ENCODE peak calls at places on chromosome 7, in nine cellular contexts. G is right atrium auricular region, W is esophagus squamous epithelium, B is left lung, O is brain microvascular endothelial cell, M is AG04450, Y is tibial nerve, D is IMR-90, Z is Peyer's patch. P is an unnamed sample.

GRCh38 chr7:70456729-70457128 is 675.2 kb upstream of the GALNT17 start:
- DNase-seq in M (no peak), W (no peak), D (no peak), B (no peak), O (no peak), Z (no peak), G (no peak), Y (no peak), P (no peak)

GRCh38 chr7:14754631-14755030 is 147.9 kb downstream of the DGKB start:
- DNase-seq in D (peak; percentile 62), M (peak; percentile 8), G (no peak), W (no peak), Y (no peak), Z (no peak), O (peak; percentile 59), B (no peak), P (no peak)

GRCh38 chr7:116211006-116211912 is 920 bp downstream of the TES start:
- DNase-seq in M (no peak), O (peak; percentile 94), W (peak; percentile 5), Z (peak; percentile 91), G (peak; percentile 87), D (peak; percentile 91), Y (peak; percentile 61), B (peak; percentile 88), P (peak; percentile 75)

GRCh38 chr7:85483205-85483604 is 296.3 kb upstream of the SEMA3D start:
- DNase-seq in M (peak; percentile 66), B (no peak), O (no peak), Z (no peak), W (no peak), D (peak; percentile 77), Y (no peak), G (no peak), P (no peak)

GRCh38 chr7:27181795-27182275 is 3.2 kb downstream of the HOXA11 start:
- DNase-seq in D (no peak), Y (no peak), Z (peak; percentile 25), W (no peak), G (no peak), O (no peak), B (peak; percentile 29), M (no peak), P (no peak)

GRCh38 chr7:101690061-101690460 is 61.0 kb upstream of the MYL10 start:
- DNase-seq in M (no peak), Y (no peak), D (no peak), W (no peak), Z (peak; percentile 76), O (no peak), B (no peak), G (no peak), P (no peak)

GRCh38 chr7:13181221-13181620 is 493.8 kb downstream of the ARL4A start:
- DNase-seq in Y (no peak), Z (no peak), O (no peak), G (no peak), D (peak; percentile 16), W (no peak), M (no peak), B (no peak), P (no peak)

GRCh38 chr7:159323359-159323758 is 178.7 kb upstream of the VIPR2 start:
- DNase-seq in W (no peak), Y (no peak), O (no peak), B (no peak), D (no peak), Z (no peak), G (no peak), M (no peak), P (no peak)

GRCh38 chr7:94697671-94697994 is 41.7 kb upstream of the SGCE start:
- DNase-seq in D (no peak), W (no peak), O (no peak), Y (no peak), B (no peak), G (no peak), M (no peak), Z (no peak), P (no peak)

GRCh38 chr7:99997545-99998137 is 17.8 kb upstream of the ZKSCAN1 start:
- DNase-seq in W (no peak), Z (peak; percentile 79), O (no peak), M (no peak), D (no peak), B (peak; percentile 89), Y (no peak), G (no peak), P (peak; percentile 60)

GRCh38 chr7:159197066-159197975 is 52.7 kb upstream of the VIPR2 start:
- DNase-seq in W (no peak), Z (no peak), O (no peak), G (no peak), B (peak; percentile 51), Y (no peak), M (no peak), D (no peak), P (peak; percentile 24)

GRCh38 chr7:94400643-94401042 is 5.9 kb downstream of the COL1A2 start:
- DNase-seq in D (no peak), B (no peak), Z (no peak), O (no peak), Y (no peak), W (no peak), G (no peak), M (no peak), P (no peak)

GRCh38 chr7:28748934-28749584 is 209.1 kb downstream of the TRIL start:
- DNase-seq in Y (no peak), W (no peak), D (peak; percentile 71), G (no peak), M (no peak), Z (no peak), O (peak; percentile 53), B (no peak), P (no peak)

GRCh38 chr7:66505531-66506451 is 122.9 kb upstream of the KCTD7 start:
- DNase-seq in B (peak; percentile 85), Z (no peak), W (no peak), O (no peak), D (no peak), G (no peak), Y (no peak), M (no peak), P (no peak)

GRCh38 chr7:80107278-80107677 is 27.4 kb upstream of the GNAI1 start:
- DNase-seq in Y (no peak), B (no peak), M (no peak), O (no peak), G (no peak), Z (no peak), D (no peak), W (no peak), P (no peak)

GRCh38 chr7:114082934-114083647 is 164.3 kb upstream of the PPP1R3A start:
- DNase-seq in G (no peak), M (no peak), O (no peak), Z (peak; percentile 70), B (peak; percentile 72), Y (peak; percentile 10), W (no peak), D (no peak), P (no peak)

GRCh38 chr7:24898691-24899090 is 81.3 kb downstream of the OSBPL3 start:
- DNase-seq in Y (no peak), W (no peak), G (no peak), O (peak; percentile 60), M (no peak), Z (no peak), B (no peak), D (peak; percentile 61), P (no peak)

GRCh38 chr7:116984917-116985316 is 31.6 kb downstream of the ST7 start:
- DNase-seq in O (no peak), W (no peak), Z (no peak), B (no peak), Y (no peak), G (no peak), M (no peak), D (peak; percentile 28), P (no peak)

GRCh38 chr7:89797965-89798598 is 356.2 kb upstream of the STEAP1 start:
- DNase-seq in D (no peak), M (no peak), Z (no peak), W (no peak), Y (no peak), G (no peak), B (peak; percentile 40), O (no peak), P (no peak)

GRCh38 chr7:89796481-89796880 is 357.8 kb upstream of the STEAP1 start:
- DNase-seq in O (no peak), Y (no peak), W (no peak), B (no peak), G (no peak), D (no peak), M (no peak), Z (no peak), P (no peak)

GRCh38 chr7:89798599-89798996 is 355.7 kb upstream of the STEAP1 start:
- DNase-seq in B (no peak), G (no peak), Z (no peak), D (no peak), O (no peak), M (no peak), W (no peak), Y (no peak), P (no peak)
- H3K27ac ChIP-seq in B (no peak overlapping the region), G (no peak overlapping the region), Z (no peak overlapping the region), D (no peak overlapping the region), O (no peak overlapping the region), M (no peak overlapping the region), W (no peak overlapping the region), Y (no peak overlapping the region), P (no peak overlapping the region)

GRCh38 chr7:132654150-132654549 is 77.9 kb upstream of the PLXNA4 start:
- DNase-seq in G (no peak), Z (no peak), B (no peak), D (no peak), O (no peak), Y (no peak), W (no peak), M (no peak), P (no peak)
- TF ChIP-seq CTCF in G (peak; percentile 17), Z (peak; percentile 21), B (no peak), D (peak; percentile 2), O (peak; percentile 65), Y (no peak), W (no peak), M (peak; percentile 35), P (peak; percentile 9)

GRCh38 chr7:138864667-138865066 is 66.7 kb upstream of the ATP6V0A4 start:
- DNase-seq in Y (no peak), G (no peak), B (no peak), W (no peak), D (peak; percentile 78), M (peak; percentile 24), Z (no peak), O (peak; percentile 82), P (no peak)
- H3K27ac ChIP-seq in Y (no peak overlapping the region), G (no peak overlapping the region), B (no peak overlapping the region), W (no peak overlapping the region), D (no peak overlapping the region), M (no peak overlapping the region), Z (no peak overlapping the region), O (peak overlapping the region; percentile 31), P (no peak overlapping the region)

GRCh38 chr7:29765392-29765979 is 40.8 kb upstream of the WIPF3 start:
- DNase-seq in B (no peak), M (no peak), G (no peak), Y (no peak), Z (no peak), W (no peak), O (no peak), D (no peak), P (no peak)

GRCh38 chr7:29763266-29763665 is 43.0 kb upstream of the WIPF3 start:
- DNase-seq in Z (no peak), O (no peak), W (no peak), Y (no peak), D (no peak), M (no peak), B (no peak), G (no peak), P (no peak)

DNA sequence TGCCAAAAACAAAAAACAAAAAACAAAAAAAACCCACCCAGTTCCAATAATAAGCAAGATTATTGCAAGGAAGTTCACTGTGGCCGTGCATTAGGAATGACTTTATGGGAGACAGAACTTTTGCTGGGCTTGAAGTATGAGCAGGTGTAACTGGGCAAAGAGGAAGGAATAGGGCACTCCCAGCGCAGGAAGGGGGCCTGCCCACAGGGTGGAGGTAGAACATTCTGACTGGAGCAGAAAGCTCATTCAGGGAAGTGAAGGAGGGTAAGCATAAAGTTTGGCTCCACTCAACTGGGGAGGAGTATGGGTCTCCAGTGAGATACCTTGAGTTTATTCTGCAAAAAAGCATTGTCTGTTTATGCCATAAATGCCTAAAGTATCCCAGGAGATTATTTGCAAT is 42.1 kb upstream of the WIPF3 start:
- DNase-seq in G (no peak), Y (no peak), Z (no peak), O (no peak), D (no peak), M (no peak), W (no peak), B (no peak), P (no peak)
- TF ChIP-seq CTCF in G (no peak), Y (no peak), Z (no peak), O (peak; percentile 23), D (no peak), M (no peak), W (no peak), B (no peak), P (no peak)